ENCODE peak calls at places on chromosome 20, in ten cellular contexts. F, R, L, Y, K, P, T, V, X and D are unnamed samples.
A peak's percentile ranks its signal among the peaks of the same experiment; 100 is the strongest.

GRCh38 chr20:17833036-17833674 is 133.4 kb downstream of the BANF2 start:
- DNase-seq in F (peak; percentile 26), R (no peak), L (no peak), Y (no peak), K (no peak), P (no peak), T (no peak), V (no peak), X (peak; percentile 41), D (no peak)

GRCh38 chr20:63230800-63231268 is 4.9 kb upstream of the BIRC7 start:
- DNase-seq in F (peak; percentile 78), R (peak; percentile 50), L (peak; percentile 49), Y (peak; percentile 52), K (no peak), P (peak; percentile 57), T (peak; percentile 42), V (peak; percentile 94), X (peak; percentile 73), D (no peak)

GRCh38 chr20:14036567-14036966 is 41.3 kb downstream of the MACROD2 start:
- DNase-seq in F (no peak), R (no peak), L (no peak), Y (no peak), K (no peak), P (no peak), T (no peak), V (no peak), X (no peak), D (no peak)

GRCh38 chr20:21936261-21936660 is 230.8 kb downstream of the PAX1 start:
- DNase-seq in F (no peak), R (no peak), L (no peak), Y (no peak), K (no peak), P (no peak), T (no peak), V (no peak), X (no peak), D (no peak)

GRCh38 chr20:21518292-21518991 is 4.6 kb upstream of the NKX2-2 start:
- DNase-seq in F (no peak), R (no peak), L (no peak), Y (no peak), K (no peak), P (no peak), T (no peak), V (peak; percentile 34), X (no peak), D (no peak)

GRCh38 chr20:2289475-2289874 is 6.3 kb upstream of the TGM3 start:
- DNase-seq in F (no peak), R (no peak), L (no peak), Y (no peak), K (no peak), P (no peak), T (no peak), V (no peak), X (no peak), D (no peak)

GRCh38 chr20:19583532-19584175 is 174.4 kb upstream of the RIN2 start:
- DNase-seq in F (peak; percentile 80), R (peak; percentile 61), L (peak; percentile 68), Y (peak; percentile 59), K (no peak), P (peak; percentile 85), T (peak; percentile 68), V (peak; percentile 91), X (peak; percentile 5), D (peak; percentile 81)

GRCh38 chr20:7094438-7094997 is 327.0 kb downstream of the BMP2 start:
- DNase-seq in F (no peak), R (no peak), L (no peak), Y (no peak), K (no peak), P (no peak), T (peak; percentile 52), V (peak; percentile 65), X (peak; percentile 10), D (peak; percentile 75)

GRCh38 chr20:1334761-1335160 is 5.8 kb upstream of the SDCBP2 start:
- DNase-seq in F (no peak), R (no peak), L (no peak), Y (no peak), K (no peak), P (no peak), T (no peak), V (peak; percentile 36), X (no peak), D (no peak)

GRCh38 chr20:10674684-10675455 is 1.1 kb upstream of the JAG1 start:
- DNase-seq in F (peak; percentile 91), R (peak; percentile 83), L (peak; percentile 84), Y (peak; percentile 79), K (no peak), P (peak; percentile 84), T (peak; percentile 88), V (peak; percentile 85), X (peak; percentile 62), D (peak; percentile 90)

GRCh38 chr20:37627060-37627766 is 66.6 kb upstream of the CTNNBL1 start:
- DNase-seq in F (no peak), R (peak; percentile 48), L (peak; percentile 28), Y (peak; percentile 31), K (peak; percentile 24), P (no peak), T (no peak), V (peak; percentile 79), X (peak; percentile 54), D (peak; percentile 86)

GRCh38 chr20:41316602-41317535 is 662 bp downstream of the ZHX3 start:
- DNase-seq in F (peak; percentile 89), R (peak; percentile 88), L (peak; percentile 87), Y (peak; percentile 84), K (peak; percentile 80), P (peak; percentile 75), T (peak; percentile 89), V (peak; percentile 67), X (peak; percentile 95), D (peak; percentile 85)

GRCh38 chr20:44689809-44690208 is 25.4 kb upstream of the CCN5 start:
- DNase-seq in F (no peak), R (no peak), L (no peak), Y (no peak), K (no peak), P (no peak), T (no peak), V (no peak), X (no peak), D (no peak)

GRCh38 chr20:44692932-44693476 is 22.2 kb upstream of the CCN5 start:
- DNase-seq in F (peak; percentile 91), R (peak; percentile 64), L (peak; percentile 78), Y (peak; percentile 86), K (peak; percentile 77), P (peak; percentile 33), T (no peak), V (no peak), X (peak; percentile 95), D (peak; percentile 98)

GRCh38 chr20:44690781-44691423 is 24.3 kb upstream of the CCN5 start:
- DNase-seq in F (no peak), R (peak; percentile 44), L (no peak), Y (no peak), K (no peak), P (no peak), T (no peak), V (no peak), X (no peak), D (no peak)

GRCh38 chr20:44693625-44694024 is 21.5 kb upstream of the CCN5 start:
- DNase-seq in F (no peak), R (no peak), L (no peak), Y (no peak), K (no peak), P (no peak), T (no peak), V (no peak), X (no peak), D (no peak)

GRCh38 chr20:44691424-44692423 is 23.4 kb upstream of the CCN5 start:
- DNase-seq in F (peak; percentile 79), R (peak; percentile 82), L (peak; percentile 85), Y (peak; percentile 80), K (no peak), P (no peak), T (no peak), V (no peak), X (peak; percentile 59), D (no peak)
- H3K4me3 ChIP-seq in F (no peak overlapping the region), R (no peak overlapping the region), L (no peak overlapping the region), Y (no peak overlapping the region), K (no peak overlapping the region), P (no peak overlapping the region), T (no peak overlapping the region), V (no peak overlapping the region), X (no peak overlapping the region), D (no peak overlapping the region)

GRCh38 chr20:5447188-5447587 is 130.4 kb upstream of the PROKR2 start:
- DNase-seq in F (no peak), R (no peak), L (no peak), Y (no peak), K (no peak), P (no peak), T (no peak), V (no peak), X (no peak), D (no peak)
- H3K27me3 ChIP-seq in F (peaks cover 4% of the 10 kb centered on the region), R (peaks cover 6% of the 10 kb centered on the region), L (peaks cover 43% of the 10 kb centered on the region), Y (no peaks in the 10 kb centered on the region), K (no peaks in the 10 kb centered on the region), P (no peaks in the 10 kb centered on the region), T (no peaks in the 10 kb centered on the region), V (no peaks in the 10 kb centered on the region), X (no peaks in the 10 kb centered on the region), D (peaks cover 1% of the 10 kb centered on the region)

GRCh38 chr20:25242231-25242630 is 5.7 kb upstream of the PYGB start:
- DNase-seq in F (no peak), R (no peak), L (no peak), Y (no peak), K (no peak), P (no peak), T (peak; percentile 15), V (no peak), X (no peak), D (no peak)
- TF ChIP-seq CTCF in F (no peak), R (no peak), L (no peak), Y (no peak), K (no peak), P (no peak), T (no peak), V (no peak), X (no peak), D (no peak)

DNA sequence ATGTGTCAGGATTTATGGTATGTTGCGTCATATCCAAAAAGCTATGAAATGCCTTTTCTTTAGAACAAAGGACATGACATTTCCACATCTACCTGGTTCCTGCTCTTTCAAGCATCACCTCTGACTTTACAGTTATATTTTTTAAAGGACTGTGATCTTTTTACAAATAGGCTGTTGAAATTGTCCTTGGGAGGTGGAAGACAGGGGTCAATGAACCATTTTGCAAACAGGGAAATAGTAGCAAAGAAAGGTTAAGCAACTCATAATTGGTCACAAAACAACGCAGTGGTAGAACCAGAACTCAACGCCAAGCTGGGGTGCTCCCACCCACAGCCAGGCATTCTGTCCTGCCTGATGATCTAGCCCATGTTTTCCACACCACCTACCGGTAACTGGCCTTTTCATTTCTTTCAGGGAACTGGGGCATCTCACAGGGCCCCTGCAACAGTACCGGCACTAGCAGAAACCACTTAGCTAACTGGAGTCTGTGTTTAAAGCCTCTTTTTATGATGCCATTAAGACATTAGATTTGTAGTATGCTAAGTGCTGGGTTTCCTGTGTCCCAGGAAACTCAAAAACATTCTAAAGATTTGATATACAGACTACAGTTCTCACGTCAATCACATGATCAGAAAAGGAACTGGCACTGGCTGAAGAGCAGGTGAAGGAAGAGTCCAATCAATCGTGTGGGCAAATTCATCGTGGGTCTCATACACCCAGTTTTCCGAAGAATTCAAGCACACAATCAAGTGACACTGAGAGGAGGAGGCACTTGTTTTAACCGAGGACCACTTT is 13.9 kb downstream of the ZNF217 start:
- DNase-seq in F (no peak), R (no peak), L (no peak), Y (peak; percentile 37), K (no peak), P (peak; percentile 25), T (peak; percentile 51), V (no peak), X (peak; percentile 69), D (peak; percentile 70)
- H3K4me3 ChIP-seq in F (no peak overlapping the region), R (no peak overlapping the region), L (peak overlapping the region; percentile 29), Y (no peak overlapping the region), K (peak overlapping the region; percentile 31), P (peak overlapping the region; percentile 22), T (no peak overlapping the region), V (no peak overlapping the region), X (peak overlapping the region; percentile 25), D (no peak overlapping the region)